ENCODE peak calls at places on chromosome 21, in five cellular contexts. G, C, M, L and O are unnamed samples.

GRCh38 chr21:26819944-26820343 is 25.3 kb downstream of the ADAMTS1 start:
- DNase-seq in L (no peak), G (no peak), C (no peak), M (no peak), O (no peak)

GRCh38 chr21:21101911-21102310 is 103.7 kb downstream of the NCAM2 start:
- DNase-seq in M (no peak), L (no peak), G (no peak), C (no peak), O (no peak)

GRCh38 chr21:41187537-41188025 is 19.6 kb downstream of the BACE2 start:
- DNase-seq in L (no peak), C (no peak), G (no peak), M (no peak), O (no peak)

GRCh38 chr21:36385909-36386642 is 884 bp downstream of the CHAF1B start:
- DNase-seq in L (no peak), M (no peak), C (no peak), G (peak), O (no peak)

GRCh38 chr21:26099610-26100219 is 70.9 kb downstream of the APP start:
- DNase-seq in L (no peak), C (no peak), G (no peak), M (no peak), O (no peak)

GRCh38 chr21:42444745-42445059 is 41.0 kb downstream of the UBASH3A start:
- DNase-seq in M (no peak), G (no peak), L (no peak), C (no peak), O (no peak)

GRCh38 chr21:42518216-42518615 is 4.6 kb downstream of the SLC37A1 start:
- DNase-seq in C (no peak), G (peak), M (no peak), L (no peak), O (no peak)

GRCh38 chr21:25459365-25459764 is 147.9 kb downstream of the MRPL39 start:
- DNase-seq in M (no peak), C (no peak), L (no peak), G (no peak), O (no peak)

GRCh38 chr21:34836103-34836932 is 167.5 kb downstream of the CLIC6 start:
- DNase-seq in L (no peak), C (peak), M (no peak), G (peak), O (peak)

GRCh38 chr21:18899261-18899660 is 495.7 kb upstream of the TMPRSS15 start:
- DNase-seq in L (no peak), G (no peak), C (no peak), M (no peak), O (no peak)

GRCh38 chr21:27380303-27380702 is 413.4 kb upstream of the ADAMTS5 start:
- DNase-seq in L (no peak), M (no peak), C (no peak), G (no peak), O (peak)

GRCh38 chr21:15061284-15061683 is 3.5 kb downstream of the NRIP1 start:
- DNase-seq in C (no peak), L (no peak), G (no peak), M (no peak), O (no peak)

GRCh38 chr21:15063821-15064575 is 802 bp downstream of the NRIP1 start:
- DNase-seq in G (peak), L (peak), C (peak), M (no peak), O (no peak)

GRCh38 chr21:15063081-15063820 is 1.5 kb downstream of the NRIP1 start:
- DNase-seq in L (no peak), G (peak), M (no peak), C (no peak), O (no peak)

GRCh38 chr21:15061747-15062146 is 3.1 kb downstream of the NRIP1 start:
- DNase-seq in G (no peak), M (no peak), C (no peak), L (no peak), O (no peak)

DNA sequence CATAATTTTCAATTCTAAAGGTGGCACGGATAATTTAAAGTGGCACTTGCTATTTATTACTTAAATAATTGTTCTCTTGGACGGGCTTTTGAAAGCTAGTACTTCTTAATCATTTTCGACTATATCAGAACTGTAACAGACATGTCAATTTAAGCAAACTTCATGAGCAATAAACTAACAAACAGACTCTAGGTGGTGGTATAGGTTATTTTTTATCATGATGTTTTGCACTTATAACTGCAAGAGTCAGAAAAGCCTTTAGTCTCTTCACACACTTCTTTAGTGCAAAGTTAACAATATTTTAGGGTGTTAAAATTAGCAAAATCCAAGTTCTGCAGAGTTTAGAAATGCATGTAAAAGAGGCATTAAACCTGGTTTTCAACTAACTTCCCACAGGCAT is 2.2 kb downstream of the NRIP1 start:
- DNase-seq in G (no peak), L (no peak), M (no peak), C (no peak), O (no peak)
- TF ChIP-seq CTCF in G (no peak), L (peak), M (no peak), C (no peak), O (no peak)

GRCh38 chr21:45079351-45079750 is 5.0 kb downstream of the ADARB1 start:
- DNase-seq in C (no peak), M (no peak), L (no peak), G (no peak), O (no peak)
- TF ChIP-seq CTCF in C (no peak), M (no peak), L (no peak), G (no peak), O (no peak)

DNA sequence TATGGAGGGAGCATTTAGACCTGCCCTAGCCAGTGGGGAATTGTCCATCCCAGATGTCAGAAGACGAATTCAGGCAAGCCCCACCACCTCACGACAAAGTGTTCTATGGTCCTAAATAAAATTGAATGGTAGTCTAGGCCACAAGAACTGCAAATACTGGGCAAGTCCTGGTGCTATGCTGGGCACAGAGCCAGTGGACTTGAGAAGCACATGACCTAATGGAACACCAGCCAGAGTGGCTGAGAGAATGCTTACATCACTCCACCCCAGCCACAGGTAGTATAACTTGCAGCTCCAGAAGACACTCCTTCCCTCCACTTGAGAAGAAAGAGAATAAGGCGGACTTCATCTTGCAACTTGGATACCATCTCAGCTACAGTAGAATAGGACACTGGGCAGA is 567.3 kb upstream of the CXADR start:
- DNase-seq in C (no peak), G (no peak), M (no peak), L (no peak), O (no peak)
- TF ChIP-seq CTCF in C (no peak), G (no peak), M (no peak), L (no peak), O (no peak)

GRCh38 chr21:33478858-33479678 is 706 bp downstream of the TMEM50B start:
- DNase-seq in M (no peak), L (no peak), C (peak), G (peak), O (no peak)

GRCh38 chr21:33480481-33481103 is 818 bp upstream of the TMEM50B start:
- DNase-seq in M (no peak), L (no peak), C (no peak), G (no peak), O (no peak)

GRCh38 chr21:33478182-33478581 is 1.6 kb downstream of the TMEM50B start:
- DNase-seq in C (no peak), M (no peak), L (no peak), G (no peak), O (no peak)

GRCh38 chr21:33481314-33481943 is 1.7 kb upstream of the TMEM50B start:
- DNase-seq in M (no peak), L (no peak), G (no peak), C (no peak), O (no peak)

DNA sequence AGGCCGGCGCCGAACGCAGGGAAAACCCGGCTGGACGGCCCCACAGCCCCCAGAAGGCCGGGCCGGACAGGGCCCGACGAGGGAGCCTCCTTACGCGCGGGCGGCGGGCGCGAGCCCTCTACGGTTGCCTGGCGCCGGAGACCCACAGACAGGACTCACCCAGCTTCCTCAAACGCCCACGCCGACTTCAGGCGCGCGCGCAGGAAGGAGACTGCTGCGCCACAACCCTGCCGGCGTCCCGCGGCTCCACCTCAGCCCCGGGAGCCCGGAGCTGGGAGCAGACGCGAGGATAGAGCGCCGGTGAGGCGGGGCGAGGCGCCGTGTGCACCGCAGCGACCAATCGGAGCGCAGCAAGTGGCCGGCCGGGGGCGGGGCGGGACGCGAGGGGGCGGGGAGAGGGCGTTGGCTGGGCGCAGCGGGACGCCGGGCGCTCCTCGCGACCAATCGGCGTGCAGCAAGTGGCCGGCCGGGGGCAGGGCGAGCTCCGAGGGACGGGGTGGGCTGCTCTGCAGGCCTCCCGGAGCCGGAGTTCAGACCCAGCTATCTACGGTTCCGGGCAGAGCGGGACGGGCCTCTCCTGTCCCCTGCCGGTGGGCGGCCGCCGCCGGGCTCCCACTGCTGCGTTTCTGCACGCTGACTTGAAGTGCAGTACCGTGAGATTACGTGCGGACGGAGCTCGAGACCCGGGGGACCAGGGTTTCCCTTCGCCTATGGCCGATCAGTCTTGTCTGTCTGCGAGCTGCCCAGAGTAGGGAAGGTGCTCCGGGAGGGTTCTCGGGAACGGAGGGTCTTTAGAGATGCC is at the start of gene TMEM50B:
- DNase-seq in M (peak), C (peak), L (peak), G (peak), O (peak)
- TF ChIP-seq CTCF in M (peak), C (peak), L (peak), G (no peak), O (peak)

DNA sequence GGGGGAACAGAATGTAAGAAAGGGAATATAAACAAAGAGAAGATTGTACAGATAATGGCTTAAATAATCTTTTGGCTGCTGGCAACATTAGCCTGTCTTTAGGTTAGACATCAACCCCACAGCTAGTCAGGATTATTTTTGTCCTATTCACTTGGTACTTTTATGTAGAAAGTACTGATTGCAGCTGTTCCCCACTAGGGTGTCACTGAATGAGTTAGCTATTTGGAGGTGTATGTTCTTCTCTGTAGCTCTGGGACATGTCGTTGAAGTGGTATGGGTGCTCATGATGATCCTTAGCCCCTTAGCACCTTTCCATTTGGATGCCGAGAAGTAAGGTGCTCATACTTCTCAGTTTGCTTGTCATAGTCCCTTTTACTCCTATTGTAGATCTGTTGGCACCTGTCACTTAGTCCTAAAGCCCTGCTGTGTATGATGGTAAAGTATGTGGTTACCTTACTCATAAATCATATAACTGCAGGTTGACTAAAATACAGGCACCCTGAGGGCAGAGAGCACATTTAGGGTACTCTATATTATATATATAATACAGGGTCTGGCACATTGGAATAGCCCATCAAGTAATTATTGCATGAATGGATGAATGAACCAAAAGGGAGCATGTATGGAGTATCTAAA is 64.6 kb downstream of the USP25 start:
- DNase-seq in G (no peak), L (no peak), M (no peak), C (no peak), O (no peak)
- TF ChIP-seq CTCF in G (no peak), L (no peak), M (no peak), C (no peak), O (no peak)

DNA sequence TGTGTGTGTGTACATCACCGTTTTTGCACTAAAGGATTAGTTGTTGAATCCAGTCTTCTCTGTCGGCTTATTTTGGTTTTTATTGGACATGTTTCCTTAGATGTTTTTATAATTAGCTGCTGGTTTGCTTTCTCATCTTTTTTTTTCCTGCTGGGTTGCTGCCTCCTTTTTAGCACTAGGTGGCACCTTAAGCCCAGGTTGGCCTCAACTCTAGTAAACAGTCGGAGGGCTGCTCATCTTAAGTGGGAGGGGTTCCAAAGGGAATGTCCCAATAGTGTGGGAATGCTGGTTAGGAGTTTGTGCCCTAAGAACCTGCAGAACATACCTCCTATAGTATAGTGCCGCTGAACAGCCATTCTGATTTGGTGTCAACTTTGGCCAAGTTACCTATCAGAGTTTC is 570.1 kb upstream of the CXADR start:
- DNase-seq in M (no peak), G (peak), C (no peak), L (no peak), O (no peak)
- TF ChIP-seq CTCF in M (no peak), G (no peak), C (no peak), L (peak), O (peak)

GRCh38 chr21:43782741-43783700 is 6.4 kb upstream of the RRP1 start:
- DNase-seq in C (no peak), G (peak), L (no peak), M (no peak), O (no peak)
- TF ChIP-seq CTCF in C (no peak), G (no peak), L (no peak), M (no peak), O (no peak)